ENCODE peak calls at places on chromosomes 16 and 17, in five cellular contexts. One of them, this sample, is unnamed.

GRCh38 chr16:72189865-72190371 is 18.0 kb upstream of the PMFBP1 start:
- DNase-seq in effector memory CD4-positive, alpha-beta T cell: no peak
- DNase-seq in HCT116: no peak
- DNase-seq in fibroblast of lung: peak
- DNase-seq in lower leg skin: no peak
- DNase-seq in this sample: no peak

GRCh38 chr16:8878523-8878911 is 3.6 kb upstream of the LITAFD start:
- DNase-seq in effector memory CD4-positive, alpha-beta T cell: no peak
- DNase-seq in HCT116: no peak
- DNase-seq in fibroblast of lung: peak
- DNase-seq in lower leg skin: no peak
- DNase-seq in this sample: no peak

GRCh38 chr17:18173740-18174139 is 9.9 kb upstream of the ALKBH5 start:
- DNase-seq in effector memory CD4-positive, alpha-beta T cell: no peak
- DNase-seq in HCT116: no peak
- DNase-seq in fibroblast of lung: no peak
- DNase-seq in lower leg skin: no peak
- DNase-seq in this sample: no peak

GRCh38 chr17:48160177-48160967 is 52.8 kb downstream of the SNX11 start:
- DNase-seq in effector memory CD4-positive, alpha-beta T cell: no peak
- DNase-seq in HCT116: no peak
- DNase-seq in fibroblast of lung: no peak
- DNase-seq in lower leg skin: no peak
- DNase-seq in this sample: no peak

GRCh38 chr16:31354394-31355291 is at the start of gene ITGAX:
- DNase-seq in effector memory CD4-positive, alpha-beta T cell: no peak
- DNase-seq in HCT116: no peak
- DNase-seq in fibroblast of lung: peak
- DNase-seq in lower leg skin: peak
- DNase-seq in this sample: peak

GRCh38 chr16:47079883-47080282 is 63.9 kb downstream of the NETO2 start:
- DNase-seq in effector memory CD4-positive, alpha-beta T cell: no peak
- DNase-seq in HCT116: no peak
- DNase-seq in fibroblast of lung: no peak
- DNase-seq in lower leg skin: no peak
- DNase-seq in this sample: no peak

GRCh38 chr17:29138184-29138955 is 41.8 kb downstream of the MYO18A start:
- DNase-seq in effector memory CD4-positive, alpha-beta T cell: no peak
- DNase-seq in HCT116: no peak
- DNase-seq in fibroblast of lung: no peak
- DNase-seq in lower leg skin: no peak
- DNase-seq in this sample: peak

GRCh38 chr17:83125515-83126274 is 46.3 kb downstream of the METRNL start:
- DNase-seq in effector memory CD4-positive, alpha-beta T cell: no peak
- DNase-seq in HCT116: no peak
- DNase-seq in fibroblast of lung: no peak
- DNase-seq in lower leg skin: peak
- DNase-seq in this sample: peak

GRCh38 chr17:75367312-75367711 is 38.2 kb downstream of the GRB2 start:
- DNase-seq in effector memory CD4-positive, alpha-beta T cell: no peak
- DNase-seq in HCT116: no peak
- DNase-seq in fibroblast of lung: no peak
- DNase-seq in lower leg skin: no peak
- DNase-seq in this sample: no peak

GRCh38 chr17:57668332-57668731 is 76.8 kb downstream of the CCDC182 start:
- DNase-seq in effector memory CD4-positive, alpha-beta T cell: no peak
- DNase-seq in HCT116: no peak
- DNase-seq in fibroblast of lung: no peak
- DNase-seq in lower leg skin: no peak
- DNase-seq in this sample: no peak

GRCh38 chr16:89052191-89052787 is 41.4 kb upstream of the ACSF3 start:
- DNase-seq in effector memory CD4-positive, alpha-beta T cell: no peak
- DNase-seq in HCT116: no peak
- DNase-seq in fibroblast of lung: no peak
- DNase-seq in lower leg skin: no peak
- DNase-seq in this sample: peak

GRCh38 chr17:59601130-59601529 is 18.6 kb upstream of the CLTC start:
- DNase-seq in effector memory CD4-positive, alpha-beta T cell: no peak
- DNase-seq in HCT116: no peak
- DNase-seq in fibroblast of lung: no peak
- DNase-seq in lower leg skin: no peak
- DNase-seq in this sample: no peak

GRCh38 chr17:77817953-77818352 is 140.6 kb upstream of the TNRC6C start:
- DNase-seq in effector memory CD4-positive, alpha-beta T cell: no peak
- DNase-seq in HCT116: no peak
- DNase-seq in fibroblast of lung: no peak
- DNase-seq in lower leg skin: no peak
- DNase-seq in this sample: no peak

GRCh38 chr16:11236441-11236840 is 19.6 kb downstream of the SOCS1 start:
- DNase-seq in effector memory CD4-positive, alpha-beta T cell: no peak
- DNase-seq in HCT116: no peak
- DNase-seq in fibroblast of lung: no peak
- DNase-seq in lower leg skin: no peak
- DNase-seq in this sample: no peak

GRCh38 chr17:81685108-81685507 is 1.3 kb downstream of the HGS start:
- DNase-seq in effector memory CD4-positive, alpha-beta T cell: no peak
- DNase-seq in HCT116: no peak
- DNase-seq in fibroblast of lung: peak
- DNase-seq in lower leg skin: no peak
- DNase-seq in this sample: no peak

GRCh38 chr16:65178151-65178550 is 56.3 kb upstream of the CDH11 start:
- DNase-seq in effector memory CD4-positive, alpha-beta T cell: no peak
- DNase-seq in HCT116: no peak
- DNase-seq in fibroblast of lung: peak
- DNase-seq in lower leg skin: no peak
- DNase-seq in this sample: no peak

GRCh38 chr16:74320707-74321106 is 24.1 kb downstream of the PSMD7 start:
- DNase-seq in effector memory CD4-positive, alpha-beta T cell: no peak
- DNase-seq in HCT116: no peak
- DNase-seq in fibroblast of lung: no peak
- DNase-seq in lower leg skin: no peak
- DNase-seq in this sample: no peak

GRCh38 chr16:57324649-57325223 is 33.8 kb upstream of the CCL22 start:
- DNase-seq in effector memory CD4-positive, alpha-beta T cell: no peak
- DNase-seq in HCT116: no peak
- DNase-seq in fibroblast of lung: no peak
- DNase-seq in lower leg skin: no peak
- DNase-seq in this sample: no peak

GRCh38 chr16:84851192-84852127 is 31.7 kb downstream of the CRISPLD2 start:
- DNase-seq in effector memory CD4-positive, alpha-beta T cell: no peak
- DNase-seq in HCT116: no peak
- DNase-seq in fibroblast of lung: peak
- DNase-seq in lower leg skin: no peak
- DNase-seq in this sample: no peak

GRCh38 chr16:3188925-3189825 is 1.2 kb downstream of the OR1F1 start:
- DNase-seq in effector memory CD4-positive, alpha-beta T cell: no peak
- DNase-seq in HCT116: no peak
- DNase-seq in fibroblast of lung: peak
- DNase-seq in lower leg skin: no peak
- DNase-seq in this sample: no peak

GRCh38 chr16:49280861-49281331 is 742 bp downstream of the CBLN1 start:
- DNase-seq in effector memory CD4-positive, alpha-beta T cell: no peak
- DNase-seq in HCT116: no peak
- DNase-seq in fibroblast of lung: no peak
- DNase-seq in lower leg skin: no peak
- DNase-seq in this sample: no peak

GRCh38 chr17:17870292-17870691 is 33.5 kb upstream of the SREBF1 start:
- DNase-seq in effector memory CD4-positive, alpha-beta T cell: no peak
- DNase-seq in HCT116: no peak
- DNase-seq in fibroblast of lung: no peak
- DNase-seq in lower leg skin: no peak
- DNase-seq in this sample: no peak

GRCh38 chr16:57444711-57445110 is 2.5 kb downstream of the CIAPIN1 start:
- DNase-seq in effector memory CD4-positive, alpha-beta T cell: no peak
- DNase-seq in HCT116: no peak
- DNase-seq in fibroblast of lung: peak
- DNase-seq in lower leg skin: no peak
- DNase-seq in this sample: no peak

GRCh38 chr16:78633551-78633950 is 534.1 kb downstream of the WWOX start:
- DNase-seq in effector memory CD4-positive, alpha-beta T cell: no peak
- DNase-seq in HCT116: no peak
- DNase-seq in fibroblast of lung: no peak
- DNase-seq in lower leg skin: no peak
- DNase-seq in this sample: no peak

GRCh38 chr17:7466644-7467341 is 12.6 kb downstream of the ZBTB4 start:
- DNase-seq in effector memory CD4-positive, alpha-beta T cell: no peak
- DNase-seq in HCT116: no peak
- DNase-seq in fibroblast of lung: peak
- DNase-seq in lower leg skin: no peak
- DNase-seq in this sample: no peak

GRCh38 chr17:51154176-51154575 is 817 bp downstream of the NME1 start:
- DNase-seq in effector memory CD4-positive, alpha-beta T cell: no peak
- DNase-seq in HCT116: no peak
- DNase-seq in fibroblast of lung: peak
- DNase-seq in lower leg skin: no peak
- DNase-seq in this sample: no peak

GRCh38 chr16:4293181-4293716 is 20.4 kb upstream of the TFAP4 start:
- DNase-seq in effector memory CD4-positive, alpha-beta T cell: no peak
- DNase-seq in HCT116: no peak
- DNase-seq in fibroblast of lung: no peak
- DNase-seq in lower leg skin: no peak
- DNase-seq in this sample: no peak

GRCh38 chr16:4290236-4290830 is 17.5 kb upstream of the TFAP4 start:
- DNase-seq in effector memory CD4-positive, alpha-beta T cell: no peak
- DNase-seq in HCT116: peak
- DNase-seq in fibroblast of lung: peak
- DNase-seq in lower leg skin: no peak
- DNase-seq in this sample: no peak

GRCh38 chr16:4291699-4292098 is 18.9 kb upstream of the TFAP4 start:
- DNase-seq in effector memory CD4-positive, alpha-beta T cell: no peak
- DNase-seq in HCT116: no peak
- DNase-seq in fibroblast of lung: no peak
- DNase-seq in lower leg skin: no peak
- DNase-seq in this sample: no peak

GRCh38 chr16:4297480-4297879 is 18.4 kb upstream of the GLIS2 start:
- DNase-seq in effector memory CD4-positive, alpha-beta T cell: no peak
- DNase-seq in HCT116: no peak
- DNase-seq in fibroblast of lung: no peak
- DNase-seq in lower leg skin: no peak
- DNase-seq in this sample: no peak

DNA sequence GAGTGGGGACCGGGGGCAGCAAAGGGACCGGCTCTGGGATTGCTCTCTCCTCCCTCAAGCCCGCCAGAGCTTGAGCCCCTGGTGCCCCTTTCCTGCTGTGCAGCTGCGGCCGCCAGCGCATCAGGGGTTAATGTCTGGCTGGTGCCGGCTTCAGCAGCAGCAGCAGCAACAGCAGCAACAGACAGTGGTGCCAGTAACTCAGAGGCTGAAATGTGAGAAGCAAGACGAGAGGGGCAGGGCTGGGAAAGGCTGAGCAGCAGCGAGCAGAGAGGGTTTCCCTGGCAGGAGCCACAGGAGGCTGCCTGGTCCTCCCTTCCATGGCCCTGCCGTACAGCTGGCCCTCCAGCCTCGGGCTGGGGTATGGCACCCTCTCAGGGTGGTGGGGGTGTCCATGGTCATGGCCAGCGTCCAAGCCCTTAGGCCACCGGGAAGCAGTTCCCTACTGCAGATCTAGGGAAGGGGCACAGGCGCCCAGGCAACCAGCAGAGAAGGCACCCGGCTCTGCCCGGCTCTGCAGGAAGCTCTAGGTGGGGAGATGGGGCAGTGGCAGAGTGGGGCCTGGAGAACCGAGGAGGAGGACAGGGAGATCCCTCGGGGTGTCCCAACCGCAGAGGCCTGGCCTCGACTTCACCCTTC is 21.1 kb upstream of the TFAP4 start:
- DNase-seq in effector memory CD4-positive, alpha-beta T cell: no peak
- DNase-seq in HCT116: no peak
- DNase-seq in fibroblast of lung: peak
- DNase-seq in lower leg skin: no peak
- DNase-seq in this sample: no peak
- H3K4me3 ChIP-seq in effector memory CD4-positive, alpha-beta T cell: no peak
- H3K4me3 ChIP-seq in HCT116: no peak
- H3K4me3 ChIP-seq in fibroblast of lung: peak
- H3K4me3 ChIP-seq in lower leg skin: no peak
- H3K4me3 ChIP-seq in this sample: no peak

GRCh38 chr17:63476857-63477470 is at the start of gene ACE:
- DNase-seq in effector memory CD4-positive, alpha-beta T cell: peak
- DNase-seq in HCT116: no peak
- DNase-seq in fibroblast of lung: no peak
- DNase-seq in lower leg skin: no peak
- DNase-seq in this sample: no peak

GRCh38 chr17:63477471-63478440 is 895 bp downstream of the ACE start:
- DNase-seq in effector memory CD4-positive, alpha-beta T cell: no peak
- DNase-seq in HCT116: no peak
- DNase-seq in fibroblast of lung: no peak
- DNase-seq in lower leg skin: no peak
- DNase-seq in this sample: peak

GRCh38 chr17:63475491-63476412 is 1.1 kb upstream of the ACE start:
- DNase-seq in effector memory CD4-positive, alpha-beta T cell: no peak
- DNase-seq in HCT116: no peak
- DNase-seq in fibroblast of lung: no peak
- DNase-seq in lower leg skin: no peak
- DNase-seq in this sample: no peak

GRCh38 chr17:63474914-63475460 is 1.9 kb upstream of the ACE start:
- DNase-seq in effector memory CD4-positive, alpha-beta T cell: no peak
- DNase-seq in HCT116: no peak
- DNase-seq in fibroblast of lung: no peak
- DNase-seq in lower leg skin: no peak
- DNase-seq in this sample: no peak

GRCh38 chr17:63476494-63476856 is 386 bp upstream of the ACE start:
- DNase-seq in effector memory CD4-positive, alpha-beta T cell: peak
- DNase-seq in HCT116: no peak
- DNase-seq in fibroblast of lung: no peak
- DNase-seq in lower leg skin: no peak
- DNase-seq in this sample: no peak
- H3K4me3 ChIP-seq in effector memory CD4-positive, alpha-beta T cell: peak
- H3K4me3 ChIP-seq in HCT116: peak
- H3K4me3 ChIP-seq in fibroblast of lung: peak
- H3K4me3 ChIP-seq in lower leg skin: peak
- H3K4me3 ChIP-seq in this sample: peak

GRCh38 chr16:67174706-67175231 is 4.4 kb downstream of the NOL3 start:
- DNase-seq in effector memory CD4-positive, alpha-beta T cell: no peak
- DNase-seq in HCT116: no peak
- DNase-seq in fibroblast of lung: no peak
- DNase-seq in lower leg skin: no peak
- DNase-seq in this sample: no peak
- H3K4me3 ChIP-seq in effector memory CD4-positive, alpha-beta T cell: peak
- H3K4me3 ChIP-seq in HCT116: peak
- H3K4me3 ChIP-seq in fibroblast of lung: no peak
- H3K4me3 ChIP-seq in lower leg skin: no peak
- H3K4me3 ChIP-seq in this sample: peak

GRCh38 chr17:79023886-79024771 is at the start of gene C1QTNF1:
- DNase-seq in effector memory CD4-positive, alpha-beta T cell: peak
- DNase-seq in HCT116: no peak
- DNase-seq in fibroblast of lung: peak
- DNase-seq in lower leg skin: no peak
- DNase-seq in this sample: peak

GRCh38 chr17:79027274-79027924 is 3.4 kb downstream of the C1QTNF1 start:
- DNase-seq in effector memory CD4-positive, alpha-beta T cell: no peak
- DNase-seq in HCT116: no peak
- DNase-seq in fibroblast of lung: no peak
- DNase-seq in lower leg skin: no peak
- DNase-seq in this sample: no peak

GRCh38 chr17:79026345-79027273 is 2.6 kb downstream of the C1QTNF1 start:
- DNase-seq in effector memory CD4-positive, alpha-beta T cell: no peak
- DNase-seq in HCT116: peak
- DNase-seq in fibroblast of lung: peak
- DNase-seq in lower leg skin: no peak
- DNase-seq in this sample: no peak

GRCh38 chr17:79023180-79023705 is 726 bp upstream of the C1QTNF1 start:
- DNase-seq in effector memory CD4-positive, alpha-beta T cell: no peak
- DNase-seq in HCT116: no peak
- DNase-seq in fibroblast of lung: no peak
- DNase-seq in lower leg skin: no peak
- DNase-seq in this sample: no peak

GRCh38 chr17:79024901-79025737 is 1.1 kb downstream of the C1QTNF1 start:
- DNase-seq in effector memory CD4-positive, alpha-beta T cell: no peak
- DNase-seq in HCT116: no peak
- DNase-seq in fibroblast of lung: no peak
- DNase-seq in lower leg skin: no peak
- DNase-seq in this sample: no peak
- H3K4me3 ChIP-seq in effector memory CD4-positive, alpha-beta T cell: peak
- H3K4me3 ChIP-seq in HCT116: peak
- H3K4me3 ChIP-seq in fibroblast of lung: peak
- H3K4me3 ChIP-seq in lower leg skin: peak
- H3K4me3 ChIP-seq in this sample: no peak